ENCODE peak calls at places on chromosomes 5 and 9, in five cellular contexts. W, S, T, B and X are unnamed samples.

GRCh38 chr5:143401253-143401845 is 2.1 kb downstream of the NR3C1 start:
- DNase-seq in W (no peak), S (no peak), T (peak; percentile 16), B (peak; percentile 52), X (no peak)

GRCh38 chr5:97075649-97076048 is 66.8 kb downstream of the LIX1 start:
- DNase-seq in W (no peak), S (no peak), T (no peak), B (no peak), X (no peak)

GRCh38 chr9:20295555-20295954 is 326.7 kb downstream of the MLLT3 start:
- DNase-seq in W (no peak), S (no peak), T (no peak), B (no peak), X (no peak)

GRCh38 chr9:133928248-133928764 is 63.8 kb downstream of the VAV2 start:
- DNase-seq in W (no peak), S (no peak), T (no peak), B (no peak), X (no peak)

GRCh38 chr5:60835554-60835953 is 8.5 kb downstream of the ELOVL7 start:
- DNase-seq in W (peak; percentile 28), S (peak; percentile 26), T (peak; percentile 19), B (no peak), X (no peak)

GRCh38 chr5:1181451-1182359 is 19.7 kb upstream of the SLC6A19 start:
- DNase-seq in W (no peak), S (no peak), T (no peak), B (no peak), X (no peak)

GRCh38 chr5:158140120-158140778 is 281.3 kb upstream of the CLINT1 start:
- DNase-seq in W (no peak), S (peak; percentile 32), T (no peak), B (no peak), X (no peak)

GRCh38 chr9:71587576-71588362 is 180.5 kb downstream of the CEMIP2 start:
- DNase-seq in W (no peak), S (peak; percentile 64), T (peak; percentile 88), B (peak; percentile 53), X (no peak)

GRCh38 chr9:18770509-18770908 is 262.5 kb downstream of the SAXO1 start:
- DNase-seq in W (no peak), S (no peak), T (no peak), B (no peak), X (no peak)

GRCh38 chr5:135887881-135888614 is 7.6 kb downstream of the IL9 start:
- DNase-seq in W (peak; percentile 52), S (peak; percentile 20), T (no peak), B (peak; percentile 52), X (no peak)

GRCh38 chr5:34552129-34552528 is 104.0 kb upstream of the RAI14 start:
- DNase-seq in W (peak; percentile 38), S (no peak), T (no peak), B (peak; percentile 45), X (no peak)

GRCh38 chr9:96758845-96759673 is 18.8 kb downstream of the ZNF510 start:
- DNase-seq in W (peak; percentile 14), S (no peak), T (no peak), B (no peak), X (no peak)

GRCh38 chr5:151947924-151948323 is 23.3 kb upstream of the GLRA1 start:
- DNase-seq in W (no peak), S (no peak), T (peak; percentile 81), B (no peak), X (no peak)

GRCh38 chr5:34790087-34790486 is 48.9 kb upstream of the TTC23L start:
- DNase-seq in W (peak; percentile 20), S (no peak), T (no peak), B (no peak), X (no peak)

GRCh38 chr5:173496129-173496882 is 120.1 kb downstream of the BOD1 start:
- DNase-seq in W (no peak), S (no peak), T (no peak), B (peak; percentile 63), X (no peak)

GRCh38 chr5:122500245-122501086 is 188.4 kb downstream of the SNCAIP start:
- DNase-seq in W (peak; percentile 73), S (peak; percentile 54), T (peak; percentile 30), B (peak; percentile 72), X (peak; percentile 57)

GRCh38 chr9:136668983-136669790 is 6.5 kb downstream of the EGFL7 start:
- DNase-seq in W (no peak), S (peak; percentile 22), T (no peak), B (no peak), X (no peak)

GRCh38 chr5:56377573-56377972 is 144.4 kb upstream of the ANKRD55 start:
- DNase-seq in W (peak; percentile 28), S (no peak), T (no peak), B (peak; percentile 8), X (no peak)

GRCh38 chr9:15485836-15486678 is 24.7 kb downstream of the PSIP1 start:
- DNase-seq in W (peak; percentile 46), S (peak; percentile 51), T (peak; percentile 6), B (peak; percentile 54), X (no peak)

GRCh38 chr9:27350382-27350781 is 53.4 kb upstream of the EQTN start:
- DNase-seq in W (no peak), S (no peak), T (no peak), B (no peak), X (no peak)

DNA sequence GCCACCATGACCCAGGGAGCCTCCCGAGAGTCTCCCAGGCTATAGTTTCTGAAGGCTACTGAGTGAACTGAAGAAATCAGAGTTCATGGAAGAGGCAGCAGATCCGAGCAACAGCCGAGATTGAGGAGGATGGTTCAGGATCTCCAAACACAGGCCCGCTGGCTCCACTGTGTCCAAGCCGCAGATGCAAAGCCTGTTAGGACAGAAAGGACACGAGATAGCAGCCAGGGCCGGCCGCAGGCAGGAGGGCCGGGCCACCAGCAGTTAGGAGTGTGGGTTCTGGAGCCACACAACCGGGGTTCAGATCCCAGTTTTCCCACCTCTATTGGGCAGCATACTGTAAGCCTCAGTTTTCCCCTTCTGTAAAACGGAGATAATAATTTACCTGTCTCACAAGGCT is 27.7 kb downstream of the NEK6 start:
- DNase-seq in W (no peak), S (no peak), T (no peak), B (no peak), X (no peak)
- H3K4me3 ChIP-seq in W (no peak overlapping the region), S (no peak overlapping the region), T (no peak overlapping the region), B (no peak overlapping the region), X (no peak overlapping the region)

GRCh38 chr5:161851691-161852299 is 3.9 kb downstream of the GABRA1 start:
- DNase-seq in W (no peak), S (peak; percentile 43), T (no peak), B (no peak), X (no peak)
- TF ChIP-seq CTCF in W (peak; percentile 21), S (peak; percentile 79), T (no peak), B (no peak), X (peak; percentile 14)

GRCh38 chr5:133147815-133148634 is 96.2 kb downstream of the HSPA4 start:
- DNase-seq in W (peak; percentile 3), S (no peak), T (no peak), B (no peak), X (no peak)
- H3K4me3 ChIP-seq in W (no peak overlapping the region), S (no peak overlapping the region), T (no peak overlapping the region), B (no peak overlapping the region), X (no peak overlapping the region)

GRCh38 chr9:93859431-93860215 is 95.5 kb downstream of the BARX1 start:
- DNase-seq in W (no peak), S (no peak), T (no peak), B (no peak), X (no peak)
- TF ChIP-seq CTCF in W (no peak), S (no peak), T (no peak), B (no peak), X (no peak)

GRCh38 chr5:133919148-133920136 is 49.0 kb downstream of the C5orf15 start:
- DNase-seq in W (no peak), S (no peak), T (no peak), B (no peak), X (no peak)

GRCh38 chr5:133918316-133918715 is 50.1 kb downstream of the C5orf15 start:
- DNase-seq in W (no peak), S (no peak), T (no peak), B (no peak), X (no peak)

GRCh38 chr5:133916479-133916878 is 51.9 kb downstream of the C5orf15 start:
- DNase-seq in W (no peak), S (no peak), T (no peak), B (no peak), X (no peak)

GRCh38 chr5:133918731-133919130 is 49.7 kb downstream of the C5orf15 start:
- DNase-seq in W (no peak), S (no peak), T (no peak), B (no peak), X (no peak)

GRCh38 chr5:133916914-133917313 is 51.5 kb downstream of the C5orf15 start:
- DNase-seq in W (no peak), S (no peak), T (no peak), B (no peak), X (no peak)
- H3K4me3 ChIP-seq in W (no peak overlapping the region), S (no peak overlapping the region), T (no peak overlapping the region), B (no peak overlapping the region), X (no peak overlapping the region)